ENCODE peak calls at places on chromosomes 3 and 15, in nine cellular contexts. W, R, Y, I, G, X, M, K and J are unnamed samples.

GRCh38 chr15:39345176-39345575 is 235.7 kb upstream of the THBS1 start:
- DNase-seq in Y (no peak), K (no peak), X (no peak), W (no peak), G (no peak), R (no peak), I (no peak), M (no peak), J (no peak)

GRCh38 chr3:137709011-137709601 is 55.0 kb upstream of the SOX14 start:
- DNase-seq in G (no peak), I (no peak), K (peak), R (no peak), Y (no peak), W (no peak), M (peak), X (no peak), J (no peak)

GRCh38 chr3:66041828-66042227 is 3.1 kb upstream of the MAGI1 start:
- DNase-seq in W (no peak), G (no peak), Y (no peak), X (no peak), I (no peak), R (no peak), K (no peak), M (no peak), J (no peak)

GRCh38 chr3:100289339-100289738 is 28.5 kb downstream of the TBC1D23 start:
- DNase-seq in R (no peak), Y (peak), K (peak), G (no peak), M (peak), I (peak), W (no peak), X (no peak), J (no peak)

GRCh38 chr15:71651750-71652186 is 158.6 kb upstream of the NR2E3 start:
- DNase-seq in R (no peak), W (no peak), G (peak), Y (peak), K (peak), M (peak), I (peak), X (no peak), J (no peak)

GRCh38 chr3:123481722-123482457 is 33.0 kb upstream of the ADCY5 start:
- DNase-seq in G (no peak), M (no peak), R (no peak), I (no peak), K (no peak), X (no peak), Y (no peak), W (no peak), J (no peak)

GRCh38 chr3:17632401-17633100 is 109.9 kb downstream of the TBC1D5 start:
- DNase-seq in X (no peak), K (peak), G (peak), M (peak), R (no peak), Y (no peak), W (no peak), I (peak), J (peak)

GRCh38 chr3:197810901-197811300 is 19.8 kb downstream of the LRCH3 start:
- DNase-seq in X (no peak), G (no peak), R (no peak), M (peak), W (no peak), Y (no peak), K (no peak), I (peak), J (no peak)

GRCh38 chr3:27559835-27560234 is 75.7 kb upstream of the SLC4A7 start:
- DNase-seq in R (no peak), M (peak), G (no peak), K (no peak), Y (no peak), I (peak), W (no peak), X (peak), J (no peak)

GRCh38 chr3:72957303-72957702 is 39.3 kb upstream of the PPP4R2 start:
- DNase-seq in G (no peak), I (no peak), X (no peak), R (no peak), K (no peak), Y (peak), W (no peak), M (no peak), J (no peak)

GRCh38 chr3:100269410-100270217 is 8.8 kb downstream of the TBC1D23 start:
- DNase-seq in W (no peak), R (no peak), K (peak), I (peak), M (peak), Y (no peak), G (peak), X (no peak), J (peak)

GRCh38 chr3:71702131-71703024 is 22.8 kb downstream of the EIF4E3 start:
- DNase-seq in I (peak), X (no peak), M (no peak), R (no peak), W (peak), G (no peak), Y (no peak), K (no peak), J (peak)